ENCODE peak calls at places on chromosomes 5 and 9, in seven cellular contexts. X, V, Z, Q, Y, K and S are unnamed samples.

GRCh38 chr5:179061025-179061424 is 852 bp downstream of the ZNF354C start:
- DNase-seq in X (no peak), Z (no peak), V (no peak), Q (peak), Y (no peak), K (peak), S (no peak)

GRCh38 chr9:2158111-2158610 is 143.0 kb downstream of the SMARCA2 start:
- DNase-seq in Q (peak), K (peak), V (peak), Z (peak), X (peak), Y (peak), S (no peak)

GRCh38 chr5:179285236-179285635 is 60.0 kb downstream of the ADAMTS2 start:
- DNase-seq in Y (no peak), X (peak), Z (no peak), V (no peak), K (peak), Q (no peak), S (no peak)

GRCh38 chr5:72378636-72379289 is 58.6 kb downstream of the PTCD2 start:
- DNase-seq in Z (peak), Y (no peak), X (peak), V (peak), K (no peak), Q (no peak), S (no peak)

GRCh38 chr9:123421801-123422455 is 65.9 kb downstream of the CRB2 start:
- DNase-seq in Q (no peak), X (no peak), Z (no peak), V (no peak), Y (no peak), K (no peak), S (no peak)

GRCh38 chr5:127002390-127002789 is 28.0 kb downstream of the MARCHF3 start:
- DNase-seq in Z (peak), K (no peak), Q (no peak), Y (no peak), X (no peak), V (no peak), S (no peak)

GRCh38 chr5:179264641-179265528 is 80.4 kb downstream of the ADAMTS2 start:
- DNase-seq in K (no peak), X (no peak), Y (no peak), V (no peak), Q (no peak), Z (no peak), S (no peak)

GRCh38 chr5:90557871-90558270 is 726 bp upstream of the ADGRV1 start:
- DNase-seq in Q (no peak), X (no peak), V (no peak), Y (no peak), K (no peak), Z (no peak), S (no peak)

GRCh38 chr9:124180557-124180956 is 77.2 kb upstream of the NEK6 start:
- DNase-seq in V (no peak), K (no peak), Q (peak), X (peak), Z (peak), Y (no peak), S (no peak)

GRCh38 chr5:1315709-1316587 is 21.1 kb upstream of the TERT start:
- DNase-seq in K (no peak), Z (peak), V (no peak), X (peak), Y (peak), Q (peak), S (peak)

GRCh38 chr9:129250786-129251185 is 72.7 kb upstream of the IER5L start:
- DNase-seq in Z (peak), Q (no peak), V (no peak), Y (no peak), X (no peak), K (no peak), S (no peak)

GRCh38 chr5:36374275-36374862 is 72.7 kb upstream of the RANBP3L start:
- DNase-seq in Q (no peak), K (no peak), Z (peak), Y (no peak), V (no peak), X (peak), S (no peak)

GRCh38 chr9:88387035-88387732 is 1.1 kb upstream of the SPIN1 start:
- DNase-seq in V (peak), Y (no peak), Z (peak), X (peak), K (no peak), Q (peak), S (no peak)

GRCh38 chr9:72980183-72980582 is 27.3 kb upstream of the ALDH1A1 start:
- DNase-seq in Z (no peak), Q (no peak), V (no peak), X (no peak), K (no peak), Y (no peak), S (no peak)

GRCh38 chr5:168591302-168592013 is 12.3 kb upstream of the PANK3 start:
- DNase-seq in Q (no peak), Z (no peak), X (no peak), V (no peak), K (no peak), Y (no peak), S (no peak)

GRCh38 chr9:114538241-114538640 is 33.0 kb upstream of the WHRN start:
- DNase-seq in V (no peak), Y (no peak), K (no peak), Z (no peak), Q (no peak), X (no peak), S (no peak)

GRCh38 chr5:55498466-55498865 is 36.3 kb downstream of the PLPP1 start:
- DNase-seq in K (no peak), V (no peak), X (no peak), Q (no peak), Z (no peak), Y (no peak), S (no peak)

GRCh38 chr5:116861097-116861496 is 286.5 kb upstream of the SEMA6A start:
- DNase-seq in V (no peak), K (no peak), X (no peak), Q (no peak), Y (no peak), Z (no peak), S (no peak)

GRCh38 chr5:78405820-78406750 is 45.7 kb downstream of the SCAMP1 start:
- DNase-seq in Y (no peak), Q (no peak), K (no peak), Z (peak), X (no peak), V (no peak), S (peak)

GRCh38 chr5:18114161-18114802 is 480.0 kb downstream of the TAF11L14 start:
- DNase-seq in Q (no peak), X (no peak), V (no peak), K (no peak), Y (no peak), Z (peak), S (no peak)

GRCh38 chr5:74394543-74394923 is 246.0 kb downstream of the ENC1 start:
- DNase-seq in Z (no peak), Y (no peak), Q (no peak), K (no peak), V (no peak), X (no peak), S (no peak)

DNA sequence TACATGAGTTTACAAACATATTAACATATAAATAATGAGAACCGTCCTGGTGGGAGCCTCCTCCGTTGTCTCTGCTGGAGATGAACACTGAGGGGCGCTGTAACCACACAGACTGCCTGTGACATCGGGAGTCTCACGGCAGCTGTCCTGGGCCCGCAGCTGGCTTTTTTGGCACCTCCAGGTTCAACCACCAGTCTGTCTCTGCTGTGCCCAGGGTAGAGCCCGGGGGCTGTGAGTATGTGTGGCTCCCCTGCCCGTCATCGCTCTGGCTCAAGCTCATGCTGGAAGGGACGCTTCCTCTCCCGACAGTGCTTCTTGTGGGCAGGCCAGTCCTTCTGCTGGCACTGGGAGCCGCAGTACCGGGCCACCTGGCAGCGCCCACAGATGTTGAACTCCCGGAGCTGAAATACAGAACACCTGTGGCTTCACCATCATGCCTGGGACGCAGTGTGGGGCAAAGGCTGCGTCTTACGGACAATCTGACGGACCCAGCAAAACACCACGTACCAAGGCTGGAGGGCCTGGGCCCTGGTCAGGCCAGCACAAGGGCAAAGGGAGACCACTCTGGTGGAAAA is 3.6 kb upstream of the DPH7 start:
- DNase-seq in K (no peak), Y (no peak), Z (peak), X (peak), V (no peak), Q (peak), S (no peak)
- H3K27ac ChIP-seq in K (no peak), Y (no peak), Z (no peak), X (no peak), V (no peak), Q (no peak), S (no peak)

GRCh38 chr9:13174906-13175639 is 104.4 kb downstream of the MPDZ start:
- DNase-seq in Q (no peak), X (no peak), V (no peak), Z (no peak), K (no peak), Y (no peak), S (no peak)
- H3K27ac ChIP-seq in Q (no peak), X (no peak), V (no peak), Z (no peak), K (no peak), Y (no peak), S (no peak)

DNA sequence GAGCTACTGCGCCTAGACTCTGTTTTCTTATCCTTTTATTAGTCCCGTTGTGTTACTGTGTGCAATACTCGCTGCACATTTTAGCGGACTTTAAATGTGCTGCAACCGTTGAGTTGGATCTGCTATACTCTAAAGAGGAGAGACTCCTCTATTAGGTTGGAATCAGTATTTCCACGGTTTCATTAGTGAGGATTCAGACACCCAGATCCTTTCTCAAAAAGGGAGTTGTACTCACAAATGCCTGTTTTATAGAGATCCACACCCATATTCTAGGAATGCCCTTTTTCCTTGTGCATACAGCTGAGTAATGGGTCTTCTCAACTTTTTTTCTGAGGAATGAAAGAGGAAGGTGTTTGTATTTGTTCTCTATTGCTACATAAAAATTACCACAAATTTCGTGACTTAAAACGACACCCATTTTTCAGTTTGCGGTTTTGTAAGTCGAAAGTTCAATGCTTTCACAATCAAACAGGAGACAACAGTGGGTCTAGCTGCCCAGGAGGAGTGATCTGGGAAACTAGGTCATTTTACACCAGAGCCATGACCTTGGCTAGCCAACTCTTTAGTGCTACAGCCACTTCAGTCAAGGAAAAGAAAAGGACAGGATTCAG is 52.8 kb upstream of the SLC44A1 start:
- DNase-seq in K (peak), Y (no peak), X (peak), Z (peak), Q (no peak), V (no peak), S (no peak)
- H3K27ac ChIP-seq in K (peak), Y (no peak), X (no peak), Z (peak), Q (no peak), V (no peak), S (no peak)

GRCh38 chr5:149268928-149269557 is 2.6 kb upstream of the AFAP1L1 start:
- DNase-seq in V (peak), Z (peak), X (no peak), Q (no peak), K (no peak), Y (no peak), S (no peak)

GRCh38 chr5:149273237-149273636 is 1.6 kb downstream of the AFAP1L1 start:
- DNase-seq in K (no peak), X (no peak), Q (no peak), Y (no peak), V (no peak), Z (no peak), S (no peak)

GRCh38 chr5:149273950-149274349 is 2.3 kb downstream of the AFAP1L1 start:
- DNase-seq in Z (no peak), K (no peak), X (no peak), V (no peak), Y (no peak), Q (no peak), S (no peak)

GRCh38 chr5:149271717-149272558 is at the start of gene AFAP1L1:
- DNase-seq in V (no peak), Q (peak), K (peak), Y (no peak), Z (peak), X (peak), S (no peak)

DNA sequence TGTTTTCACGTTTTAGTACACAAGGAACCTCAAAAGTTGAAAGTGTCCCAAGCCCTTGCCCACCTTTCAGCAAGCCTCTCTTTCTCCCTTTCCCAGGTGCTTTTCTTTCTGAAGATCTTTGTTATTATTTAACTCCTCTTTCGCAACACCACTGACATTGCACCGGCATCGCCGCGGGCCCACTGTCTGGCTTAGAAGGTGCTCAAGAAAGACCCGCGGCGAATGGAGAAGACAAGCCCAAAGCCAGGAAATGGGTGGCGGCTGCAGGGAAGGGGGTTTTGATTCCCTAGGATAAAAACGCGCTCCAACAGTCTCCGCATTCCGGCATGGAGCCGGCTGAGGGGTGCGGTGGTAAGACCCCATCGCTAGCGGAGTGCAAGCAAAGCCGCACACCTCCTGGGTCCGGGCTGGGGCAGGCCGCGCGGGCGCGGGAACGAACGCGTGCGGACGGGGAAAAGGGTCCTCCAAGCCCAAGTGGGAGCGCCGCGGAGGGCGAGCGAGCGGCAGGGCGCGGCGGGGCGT is 403 bp upstream of the AFAP1L1 start:
- DNase-seq in Z (peak), Y (no peak), K (no peak), X (no peak), V (no peak), Q (no peak), S (no peak)
- H3K27ac ChIP-seq in Z (no peak), Y (no peak), K (peak), X (peak), V (no peak), Q (no peak), S (peak)

DNA sequence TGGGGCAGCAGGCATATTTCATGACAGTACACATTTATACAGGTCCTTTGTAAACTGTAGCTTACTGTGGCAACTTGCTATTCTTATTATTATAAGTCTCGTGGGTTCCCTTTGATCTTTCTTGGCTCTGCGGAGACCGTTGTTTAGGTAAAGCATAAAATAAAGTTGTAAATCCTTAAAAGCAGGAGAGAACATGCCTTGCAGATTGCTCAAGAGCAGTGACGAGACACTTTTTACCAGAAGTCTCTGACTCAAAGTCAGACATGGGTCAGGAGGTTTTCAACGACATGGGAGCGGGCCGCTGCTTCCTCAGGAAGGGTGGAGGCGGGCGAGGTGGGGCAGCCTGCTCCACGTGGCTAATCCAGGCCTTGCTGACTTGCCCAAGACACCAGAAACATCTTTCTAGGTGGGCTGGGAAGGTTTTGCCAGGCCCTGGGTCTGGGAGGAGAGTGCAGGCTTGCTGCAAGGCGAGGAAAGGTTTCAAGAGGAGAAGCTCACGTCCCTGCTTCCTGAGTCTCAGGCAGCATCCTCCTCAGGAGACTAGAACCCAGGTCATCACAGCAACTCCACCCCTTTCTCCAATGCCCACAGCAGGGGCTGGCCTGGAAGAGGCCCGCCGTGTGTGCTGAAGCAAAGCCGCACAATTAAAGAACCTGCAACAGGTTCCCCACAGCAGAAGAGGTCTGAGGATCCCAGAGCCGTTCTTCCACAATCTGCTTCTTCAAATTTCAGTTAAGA is 6.5 kb downstream of the TBC1D2 start:
- DNase-seq in Q (no peak), Y (no peak), Z (peak), X (peak), K (peak), V (no peak), S (peak)
- H3K27ac ChIP-seq in Q (no peak), Y (no peak), Z (peak), X (no peak), K (no peak), V (no peak), S (peak)